ENCODE peak calls at places on chromosomes 12 and 14, in six cellular contexts. V, T, L, X, P and Y are unnamed samples. For H3K36me3, the result is how much of the 10 kb centered on the place peaks cover.

GRCh38 chr14:68767248-68767645 is 25.6 kb downstream of the ZFP36L1 start:
- DNase-seq in P (no peak), T (no peak), L (no peak), V (no peak), X (no peak), Y (no peak)

GRCh38 chr14:67515386-67516079 is 17.6 kb upstream of the PLEKHH1 start:
- DNase-seq in T (no peak), X (no peak), L (no peak), P (no peak), V (no peak), Y (no peak)

GRCh38 chr12:126389961-126390360 is 1324.7 kb downstream of the AACS start:
- DNase-seq in V (no peak), P (no peak), L (no peak), X (no peak), T (no peak), Y (no peak)

GRCh38 chr12:52210186-52210924 is 18.5 kb upstream of the KRT80 start:
- DNase-seq in P (peak), L (no peak), X (peak), T (no peak), V (no peak), Y (no peak)

GRCh38 chr14:24080888-24081738 is 9.8 kb downstream of the CPNE6 start:
- DNase-seq in T (peak), L (no peak), V (peak), X (no peak), P (peak), Y (peak)

GRCh38 chr14:105484069-105484996 is 2.4 kb upstream of the CRIP1 start:
- DNase-seq in T (no peak), V (peak), X (no peak), P (no peak), L (no peak), Y (peak)

GRCh38 chr12:79688376-79689040 is 2.3 kb downstream of the PAWR start:
- DNase-seq in T (no peak), X (no peak), L (no peak), P (no peak), V (no peak), Y (no peak)

GRCh38 chr14:77574446-77575125 is 41.9 kb downstream of the SPTLC2 start:
- DNase-seq in L (no peak), V (no peak), T (no peak), P (no peak), X (peak), Y (no peak)

GRCh38 chr12:121860257-121860656 is 1.6 kb upstream of the HPD start:
- DNase-seq in L (no peak), T (peak), V (no peak), P (no peak), X (no peak), Y (no peak)

GRCh38 chr12:113268136-113268535 is 46.9 kb downstream of the TPCN1 start:
- DNase-seq in V (no peak), L (no peak), P (no peak), T (no peak), X (no peak), Y (no peak)

GRCh38 chr12:113267621-113268020 is 46.4 kb downstream of the TPCN1 start:
- DNase-seq in P (no peak), T (no peak), L (no peak), X (no peak), V (no peak), Y (no peak)

GRCh38 chr12:113270709-113271009 is 49.4 kb downstream of the TPCN1 start:
- DNase-seq in T (no peak), L (no peak), X (no peak), V (no peak), P (no peak), Y (no peak)

GRCh38 chr12:113268621-113269020 is 47.4 kb downstream of the TPCN1 start:
- DNase-seq in T (no peak), P (no peak), X (no peak), V (no peak), L (no peak), Y (no peak)

GRCh38 chr12:113269257-113269943 is 48.1 kb downstream of the TPCN1 start:
- DNase-seq in P (no peak), X (no peak), L (no peak), V (no peak), T (no peak), Y (no peak)
- H3K36me3 ChIP-seq in P (under half), X (under half), L (under half), V (half or more), T (under half), Y (half or more)

DNA sequence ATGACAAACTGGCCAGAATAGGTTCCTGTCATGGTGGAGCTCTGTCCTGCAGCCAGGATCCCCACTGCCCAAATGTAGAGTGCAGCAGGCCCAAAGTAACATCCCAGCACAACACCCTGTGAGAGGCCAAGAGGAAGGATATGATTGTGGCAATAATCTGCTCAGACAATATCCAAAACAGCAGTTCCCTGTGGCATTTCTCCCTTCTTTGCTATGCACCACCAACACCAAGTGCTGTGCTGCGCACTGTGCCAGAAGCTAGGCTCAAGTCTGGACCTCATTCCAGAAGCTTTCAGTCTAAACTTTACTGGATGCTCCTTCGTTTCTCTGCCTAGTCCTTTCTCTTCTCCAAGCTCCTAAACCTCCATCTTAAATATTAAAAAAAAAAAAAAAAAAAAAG is 33.4 kb downstream of the SLC11A2 start:
- DNase-seq in V (peak), P (no peak), X (no peak), T (no peak), L (no peak), Y (no peak)
- H3K36me3 ChIP-seq in V (half or more), P (under half), X (under half), T (half or more), L (under half), Y (half or more)

GRCh38 chr14:102966256-102966655 is 43.8 kb downstream of the AMN start:
- DNase-seq in T (no peak), X (no peak), L (no peak), P (no peak), V (no peak), Y (no peak)
- H3K36me3 ChIP-seq in T (half or more), X (under half), L (half or more), P (under half), V (half or more), Y (under half)

GRCh38 chr12:2930865-2931264 is 28.3 kb upstream of the TEAD4 start:
- DNase-seq in T (no peak), P (no peak), V (no peak), X (no peak), L (no peak), Y (no peak)
- H3K36me3 ChIP-seq in T (under half), P (under half), V (half or more), X (under half), L (under half), Y (under half)

GRCh38 chr12:124445121-124445718 is 122.2 kb downstream of the NCOR2 start:
- DNase-seq in X (no peak), V (peak), T (no peak), L (no peak), P (no peak), Y (no peak)
- H3K36me3 ChIP-seq in X (under half), V (half or more), T (under half), L (under half), P (under half), Y (under half)